ENCODE peak calls at places on chromosomes 13 and 19, in eight cellular contexts. Y is HepG2, L is bronchial epithelial cell, D is PC-9, U is uterus, S is endodermal cell, N is stomach, J is brain microvascular endothelial cell. Q is an unnamed sample. For H3K36me3, the result is how much of the 10 kb centered on the place peaks cover.

GRCh38 chr19:19257836-19258588 is 15.1 kb downstream of the TM6SF2 start:
- DNase-seq in D (no peak), N (no peak), U (no peak), Y (no peak), J (no peak), S (no peak), L (no peak), Q (no peak)

GRCh38 chr13:29526741-29527140 is 68.7 kb downstream of the SLC7A1 start:
- DNase-seq in U (no peak), N (no peak), D (no peak), L (no peak), S (no peak), J (no peak), Y (no peak), Q (no peak)

GRCh38 chr13:70357031-70357430 is 248.8 kb upstream of the KLHL1 start:
- DNase-seq in D (no peak), L (peak), U (no peak), Y (no peak), J (no peak), S (no peak), N (no peak), Q (no peak)

GRCh38 chr13:113625965-113626661 is 31.9 kb downstream of the ATP4B start:
- DNase-seq in S (no peak), L (no peak), N (no peak), J (no peak), U (no peak), Y (no peak), D (no peak), Q (no peak)

GRCh38 chr13:44004881-44005280 is 125.2 kb downstream of the LACC1 start:
- DNase-seq in J (peak), D (no peak), Y (no peak), L (peak), N (no peak), S (no peak), U (no peak), Q (peak)

GRCh38 chr13:39369161-39369890 is 233.7 kb downstream of the LHFPL6 start:
- DNase-seq in S (no peak), N (no peak), D (no peak), U (no peak), Y (no peak), L (no peak), J (no peak), Q (no peak)

GRCh38 chr13:33797622-33798021 is 20.3 kb upstream of the RFC3 start:
- DNase-seq in N (no peak), U (no peak), Y (no peak), S (no peak), D (no peak), L (no peak), J (no peak), Q (no peak)

GRCh38 chr19:14405380-14405757 is 13.8 kb downstream of the DDX39A start:
- DNase-seq in L (no peak), D (no peak), U (no peak), N (no peak), Y (no peak), J (no peak), S (peak), Q (no peak)

GRCh38 chr19:4413588-4413987 is 11.1 kb downstream of the CHAF1A start:
- DNase-seq in L (no peak), S (no peak), U (no peak), N (no peak), D (no peak), Y (no peak), J (no peak), Q (no peak)

GRCh38 chr13:74210693-74211393 is 76.6 kb upstream of the KLF12 start:
- DNase-seq in S (no peak), N (peak), J (peak), U (no peak), D (no peak), Y (no peak), L (peak), Q (no peak)

GRCh38 chr13:106098778-106099177 is 436.7 kb downstream of the EFNB2 start:
- DNase-seq in L (no peak), Y (no peak), J (no peak), N (no peak), S (no peak), D (no peak), U (no peak), Q (no peak)

GRCh38 chr13:38602261-38602660 is 84.6 kb upstream of the FREM2 start:
- DNase-seq in D (peak), S (no peak), N (no peak), Y (no peak), U (no peak), J (peak), L (peak), Q (peak)

GRCh38 chr13:99505814-99506269 is 4.6 kb downstream of the TM9SF2 start:
- DNase-seq in U (no peak), L (no peak), N (no peak), J (no peak), S (no peak), Y (no peak), D (no peak), Q (no peak)

GRCh38 chr13:31035162-31035951 is 102.9 kb downstream of the TEX26 start:
- DNase-seq in D (no peak), L (no peak), N (no peak), S (no peak), Y (no peak), J (no peak), U (peak), Q (no peak)

GRCh38 chr19:42140125-42140754 is 8.0 kb upstream of the POU2F2 start:
- DNase-seq in Y (peak), D (peak), U (no peak), L (peak), N (peak), J (peak), S (peak), Q (peak)

GRCh38 chr13:42986176-42986574 is 5.9 kb downstream of the EPSTI1 start:
- DNase-seq in Y (no peak), J (no peak), N (no peak), D (no peak), L (no peak), U (no peak), S (no peak), Q (no peak)

GRCh38 chr13:42981317-42981716 is 10.7 kb downstream of the EPSTI1 start:
- DNase-seq in N (no peak), L (no peak), D (no peak), J (no peak), Y (no peak), S (no peak), U (no peak), Q (no peak)

GRCh38 chr13:42984691-42985090 is 7.3 kb downstream of the EPSTI1 start:
- DNase-seq in S (no peak), J (no peak), L (no peak), Y (no peak), D (no peak), U (no peak), N (no peak), Q (no peak)

GRCh38 chr13:42981853-42982252 is 10.2 kb downstream of the EPSTI1 start:
- DNase-seq in N (no peak), U (no peak), D (peak), J (no peak), S (peak), L (peak), Y (no peak), Q (no peak)

DNA sequence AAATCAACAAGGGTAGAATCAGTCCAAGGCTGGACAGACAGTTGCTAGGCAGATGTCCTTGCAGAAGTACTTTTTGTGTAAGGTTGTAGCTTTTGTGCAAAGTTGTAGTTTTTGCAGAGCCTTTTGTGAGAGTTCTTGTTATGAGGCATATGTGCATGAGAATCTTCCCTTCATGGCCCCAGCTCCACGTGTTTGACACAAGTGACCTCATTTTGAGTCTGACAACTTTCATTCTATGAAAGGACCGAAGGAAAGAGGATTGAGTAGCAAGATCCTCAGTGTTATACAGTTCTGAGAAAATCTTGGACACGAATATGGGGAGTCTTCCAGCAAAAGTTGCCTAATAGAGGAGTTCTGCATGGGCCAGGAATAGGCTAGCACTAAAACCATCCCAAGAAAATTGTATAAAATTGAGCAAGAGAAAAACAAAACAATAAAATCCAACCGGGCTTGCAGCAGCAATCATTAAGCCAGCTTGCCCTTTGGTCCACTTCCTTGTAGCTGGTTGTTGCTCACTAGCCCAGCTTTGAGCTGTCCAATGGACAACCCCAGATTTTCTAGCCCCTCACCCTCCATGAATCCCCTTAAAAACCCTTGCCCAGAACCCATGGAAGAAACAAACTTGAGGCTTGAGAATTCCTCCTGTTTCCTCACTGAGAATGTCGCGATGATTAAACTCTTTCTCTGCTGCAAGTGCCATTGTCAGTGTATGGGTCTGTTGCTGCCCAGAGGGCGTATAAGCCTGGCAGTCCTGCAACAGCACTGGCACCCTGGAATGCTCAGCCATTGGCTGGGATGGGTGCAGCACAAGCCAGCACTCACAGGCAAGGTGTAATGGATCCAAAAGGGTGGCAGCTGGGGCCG is 6.5 kb downstream of the EPSTI1 start:
- DNase-seq in S (no peak), N (peak), L (no peak), Y (no peak), D (peak), J (no peak), U (peak), Q (no peak)
- H3K4me3 ChIP-seq in S (no peak), N (no peak), L (no peak), Y (peak), D (no peak), J (no peak), U (no peak), Q (no peak)

GRCh38 chr13:94658926-94659649 is 53.3 kb downstream of the SOX21 start:
- DNase-seq in Y (no peak), N (no peak), L (peak), D (no peak), S (no peak), J (no peak), U (no peak), Q (no peak)
- TF ChIP-seq CTCF in Y (no peak), N (no peak), L (no peak), D (no peak), S (peak), J (peak), U (no peak), Q (peak)

GRCh38 chr19:49977111-49977510 is 16.1 kb upstream of the SIGLEC11 start:
- DNase-seq in J (no peak), N (no peak), U (no peak), L (no peak), S (no peak), D (no peak), Y (no peak), Q (no peak)
- H3K36me3 ChIP-seq in J (under half), N (half or more), U (under half), L (under half), S (under half), D (under half), Y (under half), Q (under half)

DNA sequence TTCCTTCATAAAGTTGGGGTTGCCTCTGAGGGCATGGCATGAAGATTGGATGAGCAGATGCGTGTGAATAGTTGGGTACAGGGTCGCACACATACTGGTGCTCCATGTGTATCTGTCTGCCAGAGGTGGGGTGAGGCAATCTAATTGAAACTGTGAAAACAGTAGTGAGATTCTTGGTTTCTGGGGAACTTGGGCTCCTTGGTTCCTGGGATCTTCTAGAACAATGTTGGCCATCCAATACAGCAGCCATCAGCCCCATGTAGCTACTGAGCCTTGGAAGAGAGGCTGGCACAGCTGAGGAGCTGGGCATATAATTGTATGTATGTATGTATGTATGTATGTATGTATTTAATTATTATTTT is 616 bp downstream of the FCHO1 start:
- DNase-seq in J (no peak), L (no peak), U (no peak), S (no peak), N (no peak), Y (no peak), D (no peak), Q (no peak)
- H3K4me3 ChIP-seq in J (no peak), L (no peak), U (no peak), S (no peak), N (peak), Y (peak), D (no peak), Q (no peak)

GRCh38 chr13:81017525-81018152 is 676.7 kb upstream of the SPRY2 start:
- DNase-seq in L (peak), Y (peak), J (no peak), N (no peak), S (no peak), D (no peak), U (no peak), Q (peak)
- TF ChIP-seq CTCF in L (peak), Y (peak), J (peak), N (peak), S (peak), D (peak), U (peak), Q (peak)

DNA sequence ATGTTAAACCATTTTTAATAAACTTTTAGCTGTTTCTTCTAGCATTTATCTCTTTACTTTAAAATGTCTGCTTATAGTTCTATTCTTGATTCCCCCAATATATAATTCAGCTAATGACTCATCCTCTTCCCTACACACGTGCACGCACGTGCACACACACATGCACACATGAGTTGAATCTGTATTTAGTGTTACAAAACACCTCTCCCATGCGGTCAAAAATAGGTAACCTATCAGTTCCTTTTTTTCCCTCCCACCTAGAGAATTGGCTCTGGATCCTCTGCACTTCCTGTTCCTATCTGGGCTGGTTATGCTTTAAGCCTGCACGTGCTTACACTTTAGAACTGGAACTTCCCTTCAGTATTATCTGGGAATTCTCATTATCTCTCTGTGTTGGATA is 144.1 kb downstream of the PAN3 start:
- DNase-seq in N (no peak), J (no peak), D (no peak), L (no peak), Y (no peak), S (no peak), U (no peak), Q (peak)
- H3K36me3 ChIP-seq in N (half or more), J (under half), D (under half), L (under half), Y (under half), S (half or more), U (under half), Q (under half)

DNA sequence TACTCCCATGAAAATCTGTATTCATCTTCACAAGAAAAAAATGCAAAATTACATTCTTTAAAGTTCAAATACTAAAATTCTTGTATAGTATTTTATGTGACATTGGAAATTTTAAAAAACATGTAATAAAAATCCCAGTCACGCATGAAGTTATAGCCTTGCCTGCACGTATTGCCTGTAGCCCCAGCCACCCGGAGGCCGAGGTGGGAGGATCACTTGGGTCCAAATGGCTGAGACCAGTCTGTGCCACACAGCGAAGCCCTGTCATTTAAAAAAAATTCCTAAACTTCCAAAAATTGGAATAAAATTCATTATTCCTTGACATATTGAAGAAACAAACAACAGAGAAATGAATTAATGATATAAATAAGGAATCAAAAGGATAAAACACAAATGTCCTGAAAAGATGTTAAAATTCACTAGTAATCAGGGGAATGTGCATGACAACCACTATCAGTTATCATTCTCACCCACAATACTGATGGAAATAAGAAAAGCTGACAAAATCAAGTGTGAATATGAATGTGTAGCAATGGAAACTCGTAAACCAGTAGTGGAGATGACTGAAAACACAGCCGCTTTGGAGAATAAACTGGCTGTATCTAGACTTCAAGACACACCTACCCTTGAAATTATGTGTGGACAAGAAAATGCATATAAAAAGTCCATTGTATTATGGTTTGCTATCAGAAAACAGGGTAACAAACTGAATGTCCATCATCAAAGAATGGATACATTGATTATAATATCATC is 7.5 kb downstream of the CARD8 start:
- DNase-seq in N (no peak), D (no peak), J (no peak), S (no peak), U (no peak), Y (no peak), L (no peak), Q (no peak)
- H3K4me3 ChIP-seq in N (peak), D (no peak), J (no peak), S (no peak), U (no peak), Y (no peak), L (no peak), Q (no peak)

GRCh38 chr19:1068111-1069001 is 1.4 kb downstream of the ARHGAP45 start:
- DNase-seq in L (no peak), J (no peak), U (no peak), Y (no peak), N (no peak), S (no peak), D (no peak), Q (no peak)

GRCh38 chr19:1069009-1069779 is 2.2 kb downstream of the ARHGAP45 start:
- DNase-seq in S (no peak), Y (no peak), N (peak), L (no peak), D (no peak), U (no peak), J (no peak), Q (no peak)

GRCh38 chr19:1070931-1071791 is 4.2 kb downstream of the ARHGAP45 start:
- DNase-seq in D (no peak), Y (no peak), S (peak), U (no peak), L (no peak), N (no peak), J (no peak), Q (no peak)

GRCh38 chr19:1072371-1073015 is 5.5 kb downstream of the ARHGAP45 start:
- DNase-seq in U (no peak), Y (no peak), D (no peak), L (no peak), N (no peak), J (no peak), S (no peak), Q (no peak)

DNA sequence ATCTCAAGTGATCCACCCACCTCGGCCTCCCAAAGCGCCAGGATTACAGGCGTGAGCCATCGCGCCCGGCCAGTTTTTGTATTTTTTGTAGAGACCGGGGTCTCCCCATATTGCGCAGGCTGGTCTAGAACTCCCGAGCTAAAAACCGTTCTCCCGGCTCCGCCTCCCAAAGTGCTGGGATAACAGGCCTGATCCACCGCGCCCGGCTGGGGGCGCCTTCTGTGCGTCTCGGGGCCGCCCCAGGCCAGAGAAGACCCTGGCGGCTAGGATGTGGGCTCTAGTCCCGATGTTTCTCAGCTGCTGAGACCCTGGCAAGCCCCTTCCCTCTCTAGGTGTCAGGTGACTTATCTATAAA is 3.6 kb downstream of the ARHGAP45 start:
- DNase-seq in D (no peak), Y (no peak), N (no peak), S (peak), L (no peak), J (no peak), U (no peak), Q (no peak)
- TF ChIP-seq CTCF in D (no peak), Y (no peak), N (no peak), S (peak), L (peak), J (peak), U (no peak), Q (peak)

GRCh38 chr19:942133-942645 is 16.4 kb downstream of the ARID3A start:
- DNase-seq in L (no peak), Y (no peak), U (no peak), D (no peak), N (no peak), J (no peak), S (no peak), Q (no peak)
- H3K36me3 ChIP-seq in L (under half), Y (half or more), U (under half), D (under half), N (under half), J (under half), S (under half), Q (under half)

DNA sequence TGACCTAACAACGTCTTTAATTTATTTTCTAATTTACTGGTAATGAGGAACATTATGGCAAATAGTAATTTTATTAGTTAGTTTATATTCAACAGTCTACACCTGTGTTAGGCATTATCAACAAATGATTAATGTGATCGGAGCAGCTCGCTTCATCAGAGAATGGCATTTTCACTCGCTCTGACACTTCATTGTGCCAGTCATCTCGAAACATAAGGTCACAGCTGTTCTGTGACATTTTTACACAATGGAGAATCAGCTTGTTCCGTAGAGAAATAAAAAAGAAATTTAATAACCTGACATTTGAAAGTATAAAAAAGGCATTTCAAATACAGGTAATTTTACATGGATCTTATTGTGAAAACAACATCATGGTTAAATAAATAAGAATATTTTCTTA is 858.4 kb downstream of the SLITRK6 start:
- DNase-seq in U (no peak), S (no peak), L (no peak), J (no peak), D (no peak), N (no peak), Y (no peak), Q (no peak)
- H3K4me3 ChIP-seq in U (no peak), S (no peak), L (no peak), J (no peak), D (no peak), N (no peak), Y (no peak), Q (no peak)

Q was measured in kidney epithelial cell.